ENCODE peak calls at places on chromosomes 2 and 18, in nine cellular contexts. E, Z, U, P, N, T, M, H and K are unnamed samples.

GRCh38 chr2:221477697-221478096 is 94.4 kb downstream of the EPHA4 start:
- DNase-seq in Z (no peak), E (no peak), U (no peak), N (no peak), P (no peak), H (no peak), M (peak), T (no peak), K (no peak)

GRCh38 chr2:11872247-11872947 is 126.0 kb downstream of the LPIN1 start:
- DNase-seq in U (peak), M (no peak), P (no peak), T (no peak), Z (no peak), N (no peak), E (no peak), H (no peak), K (no peak)

GRCh38 chr2:174682578-174683391 is 81.5 kb downstream of the CHRNA1 start:
- DNase-seq in M (peak), P (no peak), T (no peak), U (peak), H (peak), E (no peak), N (peak), Z (peak), K (peak)

GRCh38 chr2:72975017-72975416 is 57.7 kb downstream of the EMX1 start:
- DNase-seq in P (no peak), Z (peak), H (no peak), N (no peak), T (no peak), E (no peak), M (no peak), U (no peak), K (no peak)

GRCh38 chr2:25421289-25421688 is 79.6 kb upstream of the DNMT3A start:
- DNase-seq in T (peak), U (no peak), E (no peak), M (no peak), Z (no peak), P (no peak), H (no peak), N (no peak), K (no peak)

GRCh38 chr2:128867936-128868636 is 549.4 kb upstream of the HS6ST1 start:
- DNase-seq in M (no peak), T (no peak), E (no peak), N (no peak), H (no peak), Z (no peak), U (no peak), P (no peak), K (no peak)

GRCh38 chr2:230160112-230160660 is 59.6 kb downstream of the SP110 start:
- DNase-seq in H (peak), N (peak), P (peak), Z (peak), T (peak), M (peak), E (peak), U (peak), K (peak)

GRCh38 chr2:189648846-189649529 is 12.3 kb upstream of the ASNSD1 start:
- DNase-seq in N (no peak), H (no peak), E (no peak), M (peak), P (no peak), T (no peak), Z (no peak), U (no peak), K (no peak)

GRCh38 chr2:42142476-42143184 is 26.5 kb upstream of the EML4 start:
- DNase-seq in M (peak), P (peak), Z (no peak), N (no peak), U (peak), E (no peak), T (no peak), H (no peak), K (no peak)

GRCh38 chr2:181585732-181586131 is 71.2 kb downstream of the CERKL start:
- DNase-seq in H (no peak), U (no peak), M (no peak), T (peak), P (no peak), E (no peak), Z (no peak), N (no peak), K (no peak)

GRCh38 chr2:70440621-70441020 is 113.0 kb downstream of the TGFA start:
- DNase-seq in U (no peak), Z (no peak), M (no peak), E (no peak), P (no peak), T (no peak), N (no peak), H (no peak), K (peak)

GRCh38 chr2:196166876-196167275 is 4.5 kb downstream of the STK17B start:
- DNase-seq in N (no peak), P (peak), Z (no peak), T (no peak), M (peak), H (no peak), U (no peak), E (no peak), K (peak)

GRCh38 chr2:218961651-218962570 is 2.4 kb downstream of the CDK5R2 start:
- DNase-seq in H (peak), P (no peak), Z (peak), N (peak), E (no peak), M (no peak), T (no peak), U (no peak), K (no peak)

GRCh38 chr2:65436825-65437221 is 4.4 kb upstream of the SPRED2 start:
- DNase-seq in N (peak), Z (peak), M (peak), P (no peak), H (peak), T (peak), E (no peak), U (no peak), K (peak)

GRCh38 chr2:224837558-224837957 is 121.4 kb upstream of the CCDC195 start:
- DNase-seq in U (no peak), P (peak), Z (no peak), E (no peak), N (no peak), M (peak), T (no peak), H (no peak), K (no peak)

GRCh38 chr18:6750411-6750810 is 20.9 kb downstream of the ARHGAP28 start:
- DNase-seq in M (no peak), N (no peak), E (no peak), H (no peak), Z (no peak), T (no peak), U (no peak), P (no peak), K (no peak)

GRCh38 chr2:37652199-37652640 is 19.2 kb downstream of the CDC42EP3 start:
- DNase-seq in T (peak), U (no peak), Z (no peak), P (peak), E (peak), H (no peak), N (no peak), M (peak), K (peak)

GRCh38 chr2:235541838-235542549 is 48.2 kb downstream of the AGAP1 start:
- DNase-seq in N (no peak), T (no peak), Z (no peak), H (no peak), P (no peak), M (no peak), U (peak), E (no peak), K (peak)

GRCh38 chr2:104755026-104755856 is 98.7 kb upstream of the POU3F3 start:
- DNase-seq in E (no peak), U (no peak), N (no peak), M (peak), H (no peak), T (no peak), P (no peak), Z (peak), K (no peak)

GRCh38 chr18:62486290-62486964 is 36.4 kb upstream of the ZCCHC2 start:
- DNase-seq in P (peak), U (peak), N (no peak), M (peak), H (no peak), Z (no peak), T (no peak), E (peak), K (no peak)

GRCh38 chr2:164054651-164055050 is 318.8 kb upstream of the FIGN start:
- DNase-seq in U (no peak), H (no peak), Z (no peak), P (no peak), T (no peak), E (no peak), N (no peak), M (no peak), K (no peak)

GRCh38 chr2:10188211-10188610 is 65.7 kb downstream of the RRM2 start:
- DNase-seq in T (no peak), H (peak), E (peak), N (peak), U (peak), Z (peak), M (peak), P (peak), K (no peak)

GRCh38 chr2:239735131-239735828 is 289.9 kb downstream of the NDUFA10 start:
- DNase-seq in P (no peak), M (no peak), T (no peak), N (peak), Z (peak), E (no peak), H (no peak), U (no peak), K (no peak)

GRCh38 chr2:6846967-6847695 is 18.6 kb downstream of the CMPK2 start:
- DNase-seq in Z (no peak), P (no peak), H (no peak), U (no peak), T (no peak), M (no peak), E (no peak), N (no peak), K (no peak)
- H3K4me2 ChIP-seq in Z (no peak), P (no peak), H (no peak), U (no peak), T (no peak), M (no peak), E (no peak), N (no peak), K (no peak)

GRCh38 chr2:110116033-110116710 is 550 bp upstream of the MALL start:
- DNase-seq in H (peak), T (no peak), N (peak), Z (peak), P (peak), M (peak), U (peak), E (peak), K (no peak)
- H3K4me3 ChIP-seq in H (peak), T (no peak), N (peak), Z (peak), P (peak), M (peak), U (peak), E (peak), K (no peak)

GRCh38 chr18:48119204-48119603 is 188.7 kb upstream of the SMAD2 start:
- DNase-seq in E (no peak), U (no peak), P (no peak), H (no peak), M (no peak), N (no peak), Z (peak), T (no peak), K (no peak)
- TF ChIP-seq EZH2phosphoT487 in E (no peak), U (no peak), P (no peak), H (no peak), M (no peak), N (no peak), Z (no peak), T (no peak), K (no peak)

GRCh38 chr2:15890936-15891905 is 49.1 kb upstream of the MYCN start:
- DNase-seq in P (peak), E (no peak), Z (peak), N (peak), T (no peak), U (peak), H (peak), M (no peak), K (no peak)
- H3K4me2 ChIP-seq in P (no peak), E (no peak), Z (peak), N (peak), T (no peak), U (no peak), H (no peak), M (no peak), K (no peak)

GRCh38 chr2:23940976-23941605 is 828 bp downstream of the UBXN2A start:
- DNase-seq in P (peak), U (no peak), Z (no peak), N (no peak), M (peak), T (peak), H (peak), E (no peak), K (no peak)

GRCh38 chr2:23943666-23944065 is 3.4 kb downstream of the UBXN2A start:
- DNase-seq in M (no peak), T (no peak), N (no peak), P (no peak), Z (no peak), U (no peak), E (no peak), H (no peak), K (no peak)

GRCh38 chr2:23939054-23939436 is 1.2 kb upstream of the UBXN2A start:
- DNase-seq in E (no peak), H (no peak), T (no peak), M (peak), N (no peak), P (no peak), Z (no peak), U (no peak), K (no peak)

GRCh38 chr2:23940262-23940975 is at the start of gene UBXN2A:
- DNase-seq in U (peak), T (peak), M (peak), E (peak), P (peak), Z (peak), N (peak), H (peak), K (peak)

GRCh38 chr2:23941644-23942043 is 1.4 kb downstream of the UBXN2A start:
- DNase-seq in N (no peak), P (no peak), E (no peak), Z (no peak), U (no peak), H (no peak), M (no peak), T (no peak), K (no peak)
- H3K4me3 ChIP-seq in N (peak), P (peak), E (peak), Z (peak), U (peak), H (peak), M (peak), T (peak), K (peak)

DNA sequence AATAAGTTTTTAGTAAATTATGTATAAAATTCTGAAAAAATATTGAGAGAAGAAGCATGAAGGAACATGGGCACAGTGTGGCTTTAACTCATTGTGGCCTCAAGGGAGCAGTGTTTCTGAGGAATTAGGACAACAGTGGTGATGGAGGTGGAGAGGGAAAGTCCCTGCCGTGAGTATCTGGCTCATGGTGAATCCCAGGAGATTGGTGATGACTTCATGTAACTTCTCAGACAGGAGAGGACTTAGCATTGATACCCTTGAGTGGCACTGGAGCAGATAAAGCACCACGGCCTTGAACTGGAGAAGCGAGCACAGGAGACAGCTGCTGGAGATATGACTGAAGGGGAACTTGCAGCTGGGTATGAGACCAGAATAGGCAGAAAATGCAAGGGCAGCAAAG is 35.0 kb upstream of the LRP1B start:
- DNase-seq in Z (peak), T (peak), N (peak), E (peak), M (peak), P (peak), U (peak), H (peak), K (peak)
- TF ChIP-seq EZH2phosphoT487 in Z (no peak), T (no peak), N (no peak), E (no peak), M (no peak), P (no peak), U (no peak), H (no peak), K (no peak)

GRCh38 chr2:179031731-179032408 is 18.1 kb downstream of the CCDC141 start:
- DNase-seq in M (peak), T (peak), H (no peak), U (peak), P (peak), N (peak), Z (peak), E (no peak), K (peak)
- H3K4me2 ChIP-seq in M (peak), T (peak), H (peak), U (peak), P (no peak), N (peak), Z (no peak), E (no peak), K (peak)

DNA sequence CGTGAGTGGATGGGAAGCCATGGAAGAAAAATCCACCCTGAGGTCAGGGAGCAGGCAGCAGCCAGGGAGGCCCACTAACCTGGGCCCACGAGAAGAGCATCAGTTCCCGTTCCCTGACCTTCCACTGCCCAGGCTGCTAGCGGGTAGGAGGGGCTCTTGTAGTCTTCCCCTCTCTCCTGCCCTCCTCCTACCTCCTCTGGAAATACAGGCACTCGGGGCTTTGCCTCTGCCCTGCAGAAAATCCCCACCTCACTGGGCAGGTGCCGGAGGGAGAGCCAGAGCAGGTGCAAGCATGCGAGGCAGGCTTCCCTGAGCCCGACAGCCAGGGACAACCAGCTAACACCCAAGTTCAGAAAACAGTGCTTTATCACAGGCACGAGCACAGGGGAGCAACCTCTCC is 15.1 kb downstream of the GYPC start:
- DNase-seq in N (no peak), H (no peak), P (no peak), E (no peak), Z (no peak), T (no peak), U (no peak), M (no peak), K (no peak)
- H3K4me3 ChIP-seq in N (no peak), H (no peak), P (no peak), E (no peak), Z (no peak), T (no peak), U (no peak), M (no peak), K (no peak)

GRCh38 chr18:46764586-46764985 is 7.7 kb upstream of the ST8SIA5 start:
- DNase-seq in U (no peak), T (no peak), M (no peak), P (no peak), E (no peak), N (no peak), H (no peak), Z (no peak), K (no peak)
- TF ChIP-seq EZH2phosphoT487 in U (no peak), T (no peak), M (no peak), P (no peak), E (no peak), N (no peak), H (no peak), Z (no peak), K (no peak)